ENCODE peak calls at places on chromosomes 5 and 9, in four cellular contexts. One of them, this sample, is unnamed.

GRCh38 chr5:150058480-150059126 is 27.8 kb downstream of the CSF1R start:
- DNase-seq in HepG2: no peak
- DNase-seq in H1: no peak
- DNase-seq in GM12878: no peak
- DNase-seq in this sample: no peak

GRCh38 chr9:33506626-33507370 is 17.3 kb upstream of the ANKRD18B start:
- DNase-seq in HepG2: peak; percentile 31
- DNase-seq in H1: no peak
- DNase-seq in GM12878: no peak
- DNase-seq in this sample: no peak

GRCh38 chr5:54774281-54775171 is 210.9 kb downstream of the ESM1 start:
- DNase-seq in HepG2: no peak
- DNase-seq in H1: no peak
- DNase-seq in GM12878: no peak
- DNase-seq in this sample: no peak

GRCh38 chr5:35803221-35803651 is 53.5 kb upstream of the IL7R start:
- DNase-seq in HepG2: no peak
- DNase-seq in H1: peak; percentile 51
- DNase-seq in GM12878: no peak
- DNase-seq in this sample: peak; percentile 39

GRCh38 chr5:148401604-148402003 is 17.8 kb downstream of the FBXO38 start:
- DNase-seq in HepG2: no peak
- DNase-seq in H1: no peak
- DNase-seq in GM12878: no peak
- DNase-seq in this sample: no peak

GRCh38 chr5:14659821-14660607 is 4.5 kb upstream of the OTULIN start:
- DNase-seq in HepG2: no peak
- DNase-seq in H1: no peak
- DNase-seq in GM12878: no peak
- DNase-seq in this sample: no peak

GRCh38 chr5:179478624-179479023 is 71.7 kb upstream of the RUFY1 start:
- DNase-seq in HepG2: no peak
- DNase-seq in H1: no peak
- DNase-seq in GM12878: no peak
- DNase-seq in this sample: no peak

GRCh38 chr5:73019766-73020165 is 63.9 kb downstream of the FCHO2 start:
- DNase-seq in HepG2: no peak
- DNase-seq in H1: no peak
- DNase-seq in GM12878: no peak
- DNase-seq in this sample: no peak

GRCh38 chr5:124662261-124662781 is 84.1 kb downstream of the ZNF608 start:
- DNase-seq in HepG2: no peak
- DNase-seq in H1: no peak
- DNase-seq in GM12878: no peak
- DNase-seq in this sample: no peak

GRCh38 chr5:157541452-157542118 is 34.0 kb downstream of the ADAM19 start:
- DNase-seq in HepG2: no peak
- DNase-seq in H1: no peak
- DNase-seq in GM12878: no peak
- DNase-seq in this sample: no peak

GRCh38 chr5:130868186-130868821 is 296.8 kb downstream of the HINT1 start:
- DNase-seq in HepG2: no peak
- DNase-seq in H1: no peak
- DNase-seq in GM12878: no peak
- DNase-seq in this sample: no peak

GRCh38 chr5:1359031-1359645 is 14.2 kb upstream of the CLPTM1L start:
- DNase-seq in HepG2: no peak
- DNase-seq in H1: no peak
- DNase-seq in GM12878: no peak
- DNase-seq in this sample: no peak

GRCh38 chr5:94240616-94241287 is 377.7 kb downstream of the KIAA0825 start:
- DNase-seq in HepG2: no peak
- DNase-seq in H1: no peak
- DNase-seq in GM12878: no peak
- DNase-seq in this sample: no peak

GRCh38 chr5:37738057-37738691 is 101.7 kb downstream of the GDNF start:
- DNase-seq in HepG2: peak; percentile 16
- DNase-seq in H1: no peak
- DNase-seq in GM12878: peak; percentile 62
- DNase-seq in this sample: no peak

GRCh38 chr9:36165766-36166149 is 3.4 kb upstream of the CCIN start:
- DNase-seq in HepG2: no peak
- DNase-seq in H1: no peak
- DNase-seq in GM12878: no peak
- DNase-seq in this sample: no peak

GRCh38 chr5:84274585-84275468 is 109.9 kb downstream of the EDIL3 start:
- DNase-seq in HepG2: peak; percentile 9
- DNase-seq in H1: peak; percentile 64
- DNase-seq in GM12878: no peak
- DNase-seq in this sample: no peak

DNA sequence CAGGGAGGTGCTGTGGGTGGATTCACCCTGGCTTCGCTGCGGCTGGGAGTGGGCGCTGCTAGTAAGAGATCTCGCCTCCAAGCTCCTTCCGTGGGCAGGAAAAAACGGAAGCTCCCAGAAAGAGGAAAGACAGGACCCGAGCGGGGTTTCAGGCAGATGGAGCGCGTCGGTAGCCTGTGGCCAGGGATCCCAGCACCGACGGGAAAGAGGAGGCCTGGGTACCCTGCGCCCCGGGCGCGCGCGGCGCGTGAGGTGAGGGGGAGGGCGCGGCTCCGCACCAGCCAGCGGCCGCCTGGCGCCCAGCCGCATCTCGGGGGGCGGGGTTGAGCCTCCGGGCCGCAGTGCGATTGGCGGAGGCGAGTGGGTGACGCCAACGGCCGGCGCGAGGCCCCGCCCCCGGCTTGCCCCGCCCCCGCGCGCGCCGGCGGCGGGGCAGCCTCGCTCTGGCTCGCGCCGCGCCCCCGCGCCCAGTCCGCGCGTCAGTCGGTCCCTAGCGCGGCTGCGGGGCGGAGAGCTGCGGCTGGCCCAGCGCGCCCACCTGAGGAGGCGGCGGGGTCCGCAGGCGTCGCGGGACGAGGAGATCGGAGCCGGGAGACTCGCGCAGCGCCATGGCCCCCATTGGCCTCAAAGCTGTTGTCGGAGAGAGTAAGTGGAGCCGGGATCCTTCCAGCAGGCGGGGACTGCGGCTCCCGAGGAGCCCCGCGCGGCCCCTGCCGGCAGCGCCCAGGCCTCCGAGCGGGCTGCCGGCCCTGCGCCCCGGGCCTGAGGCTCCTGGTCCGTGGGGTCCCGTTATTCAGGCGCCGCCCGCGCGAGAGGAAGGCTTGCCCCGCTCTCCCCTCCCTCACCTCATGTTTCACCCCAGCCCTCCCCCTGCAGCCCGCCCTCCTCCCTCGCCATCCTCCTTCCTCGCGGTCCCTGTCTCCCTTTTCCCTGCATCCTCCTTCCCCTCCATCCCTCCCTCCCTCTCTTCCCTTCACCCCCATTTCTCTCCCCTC is at the start of gene STXBP1:
- DNase-seq in HepG2: peak; percentile 55
- DNase-seq in H1: peak; percentile 91
- DNase-seq in GM12878: no peak
- DNase-seq in this sample: peak; percentile 57
- TF ChIP-seq SUZ12 in HepG2: no peak
- TF ChIP-seq SUZ12 in H1: peak; percentile 8
- TF ChIP-seq SUZ12 in GM12878: peak; percentile 43
- TF ChIP-seq SUZ12 in this sample: no peak

GRCh38 chr9:94802795-94803194 is 76.3 kb downstream of the AOPEP start:
- DNase-seq in HepG2: no peak
- DNase-seq in H1: no peak
- DNase-seq in GM12878: peak; percentile 57
- DNase-seq in this sample: no peak

GRCh38 chr9:94804316-94804715 is 77.8 kb downstream of the AOPEP start:
- DNase-seq in HepG2: no peak
- DNase-seq in H1: no peak
- DNase-seq in GM12878: no peak
- DNase-seq in this sample: no peak

GRCh38 chr9:94805585-94805984 is 79.1 kb downstream of the AOPEP start:
- DNase-seq in HepG2: no peak
- DNase-seq in H1: no peak
- DNase-seq in GM12878: peak; percentile 31
- DNase-seq in this sample: no peak

GRCh38 chr9:94806307-94806893 is 79.9 kb downstream of the AOPEP start:
- DNase-seq in HepG2: no peak
- DNase-seq in H1: no peak
- DNase-seq in GM12878: peak; percentile 31
- DNase-seq in this sample: no peak

GRCh38 chr9:94804917-94805544 is 78.5 kb downstream of the AOPEP start:
- DNase-seq in HepG2: no peak
- DNase-seq in H1: no peak
- DNase-seq in GM12878: no peak
- DNase-seq in this sample: no peak
- H3K4me3 ChIP-seq in HepG2: no peak overlapping the region
- H3K4me3 ChIP-seq in H1: no peak overlapping the region
- H3K4me3 ChIP-seq in GM12878: no peak overlapping the region
- H3K4me3 ChIP-seq in this sample: no peak overlapping the region

GRCh38 chr9:129482521-129483466 is 138.1 kb downstream of the C9orf50 start:
- DNase-seq in HepG2: no peak
- DNase-seq in H1: no peak
- DNase-seq in GM12878: no peak
- DNase-seq in this sample: no peak

GRCh38 chr9:129483467-129484324 is 137.2 kb downstream of the C9orf50 start:
- DNase-seq in HepG2: no peak
- DNase-seq in H1: no peak
- DNase-seq in GM12878: no peak
- DNase-seq in this sample: no peak

GRCh38 chr9:129481424-129481823 is 139.5 kb downstream of the C9orf50 start:
- DNase-seq in HepG2: no peak
- DNase-seq in H1: no peak
- DNase-seq in GM12878: no peak
- DNase-seq in this sample: no peak

GRCh38 chr9:129480705-129481104 is 140.2 kb downstream of the C9orf50 start:
- DNase-seq in HepG2: no peak
- DNase-seq in H1: no peak
- DNase-seq in GM12878: no peak
- DNase-seq in this sample: no peak

GRCh38 chr9:129481824-129482511 is 138.9 kb downstream of the C9orf50 start:
- DNase-seq in HepG2: no peak
- DNase-seq in H1: no peak
- DNase-seq in GM12878: no peak
- DNase-seq in this sample: no peak
- TF ChIP-seq SUZ12 in HepG2: no peak
- TF ChIP-seq SUZ12 in H1: no peak
- TF ChIP-seq SUZ12 in GM12878: no peak
- TF ChIP-seq SUZ12 in this sample: no peak

DNA sequence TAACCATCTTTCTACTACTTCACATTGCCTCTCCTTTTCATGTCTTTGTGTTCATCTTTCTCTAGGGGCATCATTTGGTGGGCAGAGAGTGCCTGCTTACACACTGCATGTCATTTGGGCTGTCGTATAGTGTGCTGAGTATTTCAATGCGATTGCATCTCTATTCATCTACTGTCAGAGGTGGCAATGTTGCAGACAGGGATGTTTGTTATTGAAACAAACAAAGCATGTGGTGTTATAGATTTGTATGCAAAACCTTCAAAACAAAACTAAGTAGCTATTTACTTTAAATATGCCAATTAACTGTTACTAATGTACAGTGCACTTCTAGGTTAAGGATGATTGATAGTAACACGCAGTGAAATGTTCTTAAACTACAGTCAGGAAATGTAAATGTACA is 141.1 kb upstream of the MEF2C start:
- DNase-seq in HepG2: no peak
- DNase-seq in H1: no peak
- DNase-seq in GM12878: no peak
- DNase-seq in this sample: no peak
- H3K4me3 ChIP-seq in HepG2: no peak overlapping the region
- H3K4me3 ChIP-seq in H1: no peak overlapping the region
- H3K4me3 ChIP-seq in GM12878: no peak overlapping the region
- H3K4me3 ChIP-seq in this sample: no peak overlapping the region

GRCh38 chr5:43042626-43043399 is 2.7 kb upstream of the ANXA2R start:
- DNase-seq in HepG2: no peak
- DNase-seq in H1: peak; percentile 67
- DNase-seq in GM12878: peak; percentile 55
- DNase-seq in this sample: no peak
- TF ChIP-seq SUZ12 in HepG2: no peak
- TF ChIP-seq SUZ12 in H1: peak; percentile 95
- TF ChIP-seq SUZ12 in GM12878: no peak
- TF ChIP-seq SUZ12 in this sample: no peak

GRCh38 chr5:172792693-172793570 is 21.9 kb upstream of the DUSP1 start:
- DNase-seq in HepG2: no peak
- DNase-seq in H1: no peak
- DNase-seq in GM12878: no peak
- DNase-seq in this sample: no peak

GRCh38 chr5:172791726-172792445 is 20.9 kb upstream of the DUSP1 start:
- DNase-seq in HepG2: no peak
- DNase-seq in H1: no peak
- DNase-seq in GM12878: no peak
- DNase-seq in this sample: no peak

GRCh38 chr5:172789687-172790495 is 18.9 kb upstream of the DUSP1 start:
- DNase-seq in HepG2: no peak
- DNase-seq in H1: no peak
- DNase-seq in GM12878: no peak
- DNase-seq in this sample: no peak

GRCh38 chr5:172790496-172790889 is 19.5 kb upstream of the DUSP1 start:
- DNase-seq in HepG2: no peak
- DNase-seq in H1: no peak
- DNase-seq in GM12878: no peak
- DNase-seq in this sample: no peak

DNA sequence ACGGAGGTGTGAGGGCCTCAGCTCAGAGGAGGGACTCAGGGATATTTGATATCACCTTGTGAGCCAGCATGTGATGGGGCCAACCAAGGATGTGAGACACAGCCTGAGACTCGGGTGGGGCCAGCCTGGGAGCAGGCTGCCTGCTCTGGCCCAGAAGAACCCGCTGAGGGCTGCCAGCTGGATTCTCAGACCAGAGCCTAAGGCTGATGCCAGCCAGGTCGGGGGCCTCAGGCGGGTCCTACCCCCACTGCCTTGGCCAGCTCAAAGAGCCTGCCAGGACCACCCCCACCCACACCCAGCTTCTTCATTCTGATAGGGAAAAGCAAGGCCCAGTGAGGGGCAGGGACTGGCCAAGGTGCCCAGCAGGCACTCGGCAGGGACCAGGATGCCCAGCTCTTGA is 20.3 kb upstream of the DUSP1 start:
- DNase-seq in HepG2: no peak
- DNase-seq in H1: no peak
- DNase-seq in GM12878: no peak
- DNase-seq in this sample: no peak
- H3K4me3 ChIP-seq in HepG2: no peak overlapping the region
- H3K4me3 ChIP-seq in H1: no peak overlapping the region
- H3K4me3 ChIP-seq in GM12878: no peak overlapping the region
- H3K4me3 ChIP-seq in this sample: no peak overlapping the region

This sample was measured in NT2/D1.